ENCODE peak calls at places on chromosomes 16 and 17, in five cellular contexts. One of them, this sample, is unnamed.
A peak's percentile ranks its signal among the peaks of the same experiment; 100 is the strongest.

GRCh38 chr16:3735541-3735940 is 18.2 kb upstream of the TRAP1 start:
- DNase-seq in lower lobe of right lung: no peak
- DNase-seq in fibroblast of the aortic adventitia: no peak
- DNase-seq in fibroblast of mammary gland: no peak
- DNase-seq in body of pancreas: no peak
- DNase-seq in this sample: no peak

GRCh38 chr16:9072806-9073341 is 18.6 kb upstream of the HAPSTR1 start:
- DNase-seq in fibroblast of mammary gland: peak; percentile 94
- DNase-seq in body of pancreas: no peak
- DNase-seq in lower lobe of right lung: no peak
- DNase-seq in fibroblast of the aortic adventitia: peak; percentile 93
- DNase-seq in this sample: peak; percentile 78

GRCh38 chr17:17741346-17742023 is 60.2 kb downstream of the RAI1 start:
- DNase-seq in lower lobe of right lung: no peak
- DNase-seq in body of pancreas: no peak
- DNase-seq in fibroblast of mammary gland: no peak
- DNase-seq in fibroblast of the aortic adventitia: peak; percentile 49
- DNase-seq in this sample: peak; percentile 38

GRCh38 chr16:11232302-11232851 is 23.6 kb downstream of the SOCS1 start:
- DNase-seq in fibroblast of the aortic adventitia: no peak
- DNase-seq in fibroblast of mammary gland: no peak
- DNase-seq in body of pancreas: no peak
- DNase-seq in lower lobe of right lung: no peak
- DNase-seq in this sample: no peak

GRCh38 chr17:59361386-59361785 is 29.9 kb downstream of the YPEL2 start:
- DNase-seq in fibroblast of mammary gland: peak; percentile 91
- DNase-seq in lower lobe of right lung: no peak
- DNase-seq in fibroblast of the aortic adventitia: peak; percentile 94
- DNase-seq in body of pancreas: no peak
- DNase-seq in this sample: peak; percentile 93

GRCh38 chr17:33120103-33120502 is 128.5 kb downstream of the SPACA3 start:
- DNase-seq in fibroblast of the aortic adventitia: no peak
- DNase-seq in fibroblast of mammary gland: no peak
- DNase-seq in lower lobe of right lung: no peak
- DNase-seq in body of pancreas: no peak
- DNase-seq in this sample: no peak

GRCh38 chr16:11360581-11360980 is 15.3 kb downstream of the RMI2 start:
- DNase-seq in body of pancreas: no peak
- DNase-seq in fibroblast of the aortic adventitia: peak; percentile 10
- DNase-seq in fibroblast of mammary gland: peak; percentile 42
- DNase-seq in lower lobe of right lung: no peak
- DNase-seq in this sample: peak; percentile 58

GRCh38 chr17:32504166-32504990 is 17.6 kb downstream of the CDK5R1 start:
- DNase-seq in fibroblast of the aortic adventitia: no peak
- DNase-seq in body of pancreas: no peak
- DNase-seq in lower lobe of right lung: peak; percentile 55
- DNase-seq in fibroblast of mammary gland: no peak
- DNase-seq in this sample: no peak

GRCh38 chr16:50469121-50469743 is 79.0 kb upstream of the NKD1 start:
- DNase-seq in body of pancreas: no peak
- DNase-seq in lower lobe of right lung: no peak
- DNase-seq in fibroblast of the aortic adventitia: no peak
- DNase-seq in fibroblast of mammary gland: no peak
- DNase-seq in this sample: no peak

GRCh38 chr17:41593306-41594095 is 6.8 kb upstream of the KRT14 start:
- DNase-seq in lower lobe of right lung: no peak
- DNase-seq in fibroblast of the aortic adventitia: no peak
- DNase-seq in fibroblast of mammary gland: no peak
- DNase-seq in body of pancreas: no peak
- DNase-seq in this sample: no peak

GRCh38 chr16:61194573-61194972 is 841.7 kb downstream of the CDH8 start:
- DNase-seq in body of pancreas: no peak
- DNase-seq in lower lobe of right lung: no peak
- DNase-seq in fibroblast of mammary gland: no peak
- DNase-seq in fibroblast of the aortic adventitia: no peak
- DNase-seq in this sample: no peak

GRCh38 chr17:41178341-41178740 is 320 bp upstream of the KRTAP4-2 start:
- DNase-seq in fibroblast of mammary gland: peak; percentile 74
- DNase-seq in body of pancreas: no peak
- DNase-seq in lower lobe of right lung: no peak
- DNase-seq in fibroblast of the aortic adventitia: peak; percentile 22
- DNase-seq in this sample: peak; percentile 78

GRCh38 chr16:27245276-27246231 is 23.0 kb downstream of the NSMCE1 start:
- DNase-seq in fibroblast of mammary gland: peak; percentile 98
- DNase-seq in body of pancreas: peak; percentile 49
- DNase-seq in lower lobe of right lung: peak; percentile 44
- DNase-seq in fibroblast of the aortic adventitia: peak; percentile 97
- DNase-seq in this sample: peak; percentile 70

GRCh38 chr17:27572665-27573064 is 58.3 kb upstream of the LGALS9 start:
- DNase-seq in fibroblast of mammary gland: no peak
- DNase-seq in lower lobe of right lung: no peak
- DNase-seq in body of pancreas: no peak
- DNase-seq in fibroblast of the aortic adventitia: peak; percentile 29
- DNase-seq in this sample: peak; percentile 51

GRCh38 chr16:23952128-23953041 is 116.6 kb downstream of the PRKCB start:
- DNase-seq in fibroblast of the aortic adventitia: no peak
- DNase-seq in body of pancreas: peak; percentile 38
- DNase-seq in fibroblast of mammary gland: peak; percentile 1
- DNase-seq in lower lobe of right lung: no peak
- DNase-seq in this sample: no peak

GRCh38 chr17:54891176-54891821 is 9.4 kb upstream of the TOM1L1 start:
- DNase-seq in lower lobe of right lung: no peak
- DNase-seq in fibroblast of the aortic adventitia: peak; percentile 80
- DNase-seq in fibroblast of mammary gland: peak; percentile 74
- DNase-seq in body of pancreas: peak; percentile 53
- DNase-seq in this sample: peak; percentile 86

GRCh38 chr17:15744885-15745284 is 12.8 kb downstream of the TBC1D26 start:
- DNase-seq in fibroblast of the aortic adventitia: no peak
- DNase-seq in fibroblast of mammary gland: no peak
- DNase-seq in body of pancreas: no peak
- DNase-seq in lower lobe of right lung: peak; percentile 58
- DNase-seq in this sample: no peak

GRCh38 chr16:20928774-20929411 is 28.3 kb downstream of the LYRM1 start:
- DNase-seq in lower lobe of right lung: no peak
- DNase-seq in body of pancreas: no peak
- DNase-seq in fibroblast of the aortic adventitia: peak; percentile 66
- DNase-seq in fibroblast of mammary gland: peak; percentile 83
- DNase-seq in this sample: peak; percentile 81

GRCh38 chr16:83393196-83393981 is 414.4 kb upstream of the HSBP1 start:
- DNase-seq in body of pancreas: no peak
- DNase-seq in fibroblast of mammary gland: peak; percentile 31
- DNase-seq in lower lobe of right lung: no peak
- DNase-seq in fibroblast of the aortic adventitia: peak; percentile 25
- DNase-seq in this sample: peak; percentile 1

GRCh38 chr16:16182918-16183317 is 40.4 kb downstream of the ABCC6 start:
- DNase-seq in fibroblast of the aortic adventitia: no peak
- DNase-seq in lower lobe of right lung: no peak
- DNase-seq in body of pancreas: no peak
- DNase-seq in fibroblast of mammary gland: no peak
- DNase-seq in this sample: no peak

GRCh38 chr17:80991645-80992076 is at the start of gene CHMP6:
- DNase-seq in lower lobe of right lung: peak; percentile 89
- DNase-seq in fibroblast of the aortic adventitia: peak; percentile 67
- DNase-seq in body of pancreas: peak; percentile 76
- DNase-seq in fibroblast of mammary gland: peak; percentile 67
- DNase-seq in this sample: peak; percentile 90
- TF ChIP-seq CTCF in lower lobe of right lung: peak; percentile 16
- TF ChIP-seq CTCF in fibroblast of the aortic adventitia: peak; percentile 25
- TF ChIP-seq CTCF in body of pancreas: peak; percentile 61
- TF ChIP-seq CTCF in fibroblast of mammary gland: no peak
- TF ChIP-seq CTCF in this sample: no peak

GRCh38 chr16:1377406-1378010 is 25.8 kb downstream of the GNPTG start:
- DNase-seq in body of pancreas: no peak
- DNase-seq in fibroblast of the aortic adventitia: no peak
- DNase-seq in lower lobe of right lung: no peak
- DNase-seq in fibroblast of mammary gland: no peak
- DNase-seq in this sample: no peak
- H3K4me3 ChIP-seq in body of pancreas: no peak overlapping the region
- H3K4me3 ChIP-seq in fibroblast of the aortic adventitia: no peak overlapping the region
- H3K4me3 ChIP-seq in lower lobe of right lung: no peak overlapping the region
- H3K4me3 ChIP-seq in fibroblast of mammary gland: no peak overlapping the region
- H3K4me3 ChIP-seq in this sample: no peak overlapping the region

DNA sequence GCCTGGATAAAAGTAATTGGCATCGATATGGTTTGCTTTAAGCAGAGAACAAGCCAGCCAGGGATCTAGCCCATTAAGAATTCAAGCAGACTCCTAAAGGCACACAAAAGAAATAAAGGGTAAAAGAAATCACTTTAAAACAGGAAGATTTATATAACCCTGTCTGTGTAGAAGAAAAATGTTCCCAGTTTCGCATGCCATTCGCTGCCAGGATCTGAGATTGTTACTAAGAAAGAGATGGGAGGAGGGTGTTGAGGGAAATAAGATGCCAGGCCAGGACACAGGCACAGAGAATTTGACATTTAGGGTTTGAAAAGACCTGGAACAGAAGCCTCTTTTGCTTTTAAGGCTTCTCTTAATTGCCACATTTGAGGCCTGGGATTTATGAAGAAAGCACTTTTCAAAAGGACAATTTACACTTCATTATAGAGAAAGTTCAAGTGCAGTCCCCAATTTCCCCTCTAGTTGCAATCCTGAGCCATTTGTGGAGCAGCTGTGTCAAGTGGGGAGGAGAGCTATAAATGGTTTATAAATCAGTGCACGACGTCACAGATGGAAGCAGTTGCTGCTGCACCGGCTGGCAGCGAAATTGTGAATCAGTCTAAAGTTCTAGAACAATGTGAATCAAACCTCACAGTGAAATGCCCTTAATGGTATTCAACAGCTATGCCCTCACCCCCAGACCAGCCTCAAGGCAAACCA is 26.4 kb upstream of the C16orf87 start:
- DNase-seq in body of pancreas: peak; percentile 67
- DNase-seq in lower lobe of right lung: no peak
- DNase-seq in fibroblast of the aortic adventitia: peak; percentile 61
- DNase-seq in fibroblast of mammary gland: peak; percentile 73
- DNase-seq in this sample: peak; percentile 73
- TF ChIP-seq CTCF in body of pancreas: peak; percentile 66
- TF ChIP-seq CTCF in lower lobe of right lung: peak; percentile 27
- TF ChIP-seq CTCF in fibroblast of the aortic adventitia: peak; percentile 61
- TF ChIP-seq CTCF in fibroblast of mammary gland: peak; percentile 52
- TF ChIP-seq CTCF in this sample: peak; percentile 46

GRCh38 chr17:44442806-44443205 is 53.4 kb upstream of the ITGA2B start:
- DNase-seq in body of pancreas: no peak
- DNase-seq in fibroblast of mammary gland: no peak
- DNase-seq in fibroblast of the aortic adventitia: no peak
- DNase-seq in lower lobe of right lung: no peak
- DNase-seq in this sample: no peak

GRCh38 chr17:44439168-44439567 is 49.7 kb upstream of the ITGA2B start:
- DNase-seq in fibroblast of mammary gland: no peak
- DNase-seq in lower lobe of right lung: no peak
- DNase-seq in fibroblast of the aortic adventitia: no peak
- DNase-seq in body of pancreas: no peak
- DNase-seq in this sample: no peak

GRCh38 chr17:44436336-44436735 is 46.9 kb upstream of the ITGA2B start:
- DNase-seq in body of pancreas: no peak
- DNase-seq in lower lobe of right lung: no peak
- DNase-seq in fibroblast of the aortic adventitia: no peak
- DNase-seq in fibroblast of mammary gland: no peak
- DNase-seq in this sample: no peak

GRCh38 chr17:44438634-44439033 is 49.2 kb upstream of the ITGA2B start:
- DNase-seq in fibroblast of mammary gland: peak; percentile 11
- DNase-seq in lower lobe of right lung: no peak
- DNase-seq in body of pancreas: peak; percentile 26
- DNase-seq in fibroblast of the aortic adventitia: no peak
- DNase-seq in this sample: no peak
- H3K4me3 ChIP-seq in fibroblast of mammary gland: no peak overlapping the region
- H3K4me3 ChIP-seq in lower lobe of right lung: no peak overlapping the region
- H3K4me3 ChIP-seq in body of pancreas: no peak overlapping the region
- H3K4me3 ChIP-seq in fibroblast of the aortic adventitia: no peak overlapping the region
- H3K4me3 ChIP-seq in this sample: no peak overlapping the region

This sample was measured in foreskin fibroblast.